ENCODE peak calls at places on chromosome 12, in ten cellular contexts. C is CD8-positive, alpha-beta T cell; X is HCT116; K is natural killer cell; G is dorsolateral prefrontal cortex; M is heart right ventricle; J is nephron progenitor cell; V is A549; F is neural progenitor cell; N is uterus. Q is an unnamed sample.

GRCh38 chr12:121069206-121069605 is 30.2 kb upstream of the OASL start:
- DNase-seq in N (no peak), G (no peak), K (no peak), C (no peak), V (no peak), M (no peak), X (no peak), J (no peak), F (no peak), Q (no peak)

GRCh38 chr12:27424631-27425230 is 21.8 kb upstream of the SMCO2 start:
- DNase-seq in J (no peak), C (no peak), N (peak), G (no peak), K (no peak), F (peak), M (peak), V (peak), X (peak), Q (no peak)

GRCh38 chr12:1517007-1517406 is 77.4 kb downstream of the FBXL14 start:
- DNase-seq in F (peak), N (no peak), J (peak), X (no peak), V (peak), G (no peak), M (no peak), C (no peak), K (no peak), Q (no peak)

GRCh38 chr12:81644503-81644902 is 114.6 kb downstream of the PPFIA2 start:
- DNase-seq in M (no peak), C (no peak), X (peak), J (peak), V (peak), G (no peak), K (no peak), N (no peak), F (peak), Q (no peak)

GRCh38 chr12:112995008-112995407 is 16.7 kb downstream of the OAS2 start:
- DNase-seq in V (no peak), N (no peak), G (no peak), J (no peak), C (no peak), F (no peak), X (no peak), M (no peak), K (no peak), Q (no peak)

GRCh38 chr12:29616664-29617409 is 119.4 kb upstream of the OVCH1 start:
- DNase-seq in V (peak), F (no peak), K (no peak), M (no peak), X (peak), C (no peak), N (no peak), G (no peak), J (no peak), Q (no peak)

GRCh38 chr12:99658950-99659349 is 11.4 kb downstream of the GARIN6 start:
- DNase-seq in M (no peak), G (no peak), X (peak), J (no peak), C (no peak), K (no peak), N (no peak), F (no peak), V (peak), Q (no peak)

GRCh38 chr12:64256166-64256800 is 34.2 kb upstream of the KICS2 start:
- DNase-seq in J (peak), M (peak), C (no peak), X (peak), K (no peak), N (no peak), G (no peak), V (peak), F (peak), Q (no peak)

GRCh38 chr12:49294804-49295086 is 202 bp upstream of the PRPH start:
- DNase-seq in F (no peak), J (no peak), K (no peak), M (no peak), G (no peak), X (no peak), V (no peak), N (no peak), C (no peak), Q (no peak)

GRCh38 chr12:89552376-89552775 is 26.5 kb upstream of the POC1B start:
- DNase-seq in C (no peak), N (no peak), F (no peak), V (no peak), M (no peak), J (no peak), G (no peak), X (no peak), K (no peak), Q (no peak)

GRCh38 chr12:87196329-87196728 is 832.9 kb downstream of the C12orf50 start:
- DNase-seq in F (no peak), G (no peak), K (no peak), J (no peak), V (no peak), X (no peak), N (no peak), M (no peak), C (no peak), Q (no peak)

GRCh38 chr12:14845350-14845750 is 2.0 kb upstream of the ART4 start:
- DNase-seq in M (peak), F (peak), C (peak), N (peak), X (peak), V (peak), G (no peak), J (peak), K (no peak), Q (no peak)

GRCh38 chr12:55675671-55676070 is 32.0 kb downstream of the ITGA7 start:
- DNase-seq in C (no peak), K (no peak), M (no peak), X (no peak), J (no peak), V (no peak), G (no peak), N (no peak), F (no peak), Q (no peak)

GRCh38 chr12:108193922-108194321 is 64.8 kb downstream of the WSCD2 start:
- DNase-seq in X (peak), K (no peak), F (peak), N (peak), V (peak), C (no peak), M (peak), J (peak), G (no peak), Q (no peak)

GRCh38 chr12:68970951-68971350 is 38.0 kb upstream of the CPM start:
- DNase-seq in J (no peak), V (no peak), X (no peak), K (no peak), M (no peak), F (no peak), C (no peak), G (no peak), N (no peak), Q (no peak)

GRCh38 chr12:66280573-66280972 is 21.7 kb upstream of the HELB start:
- DNase-seq in F (no peak), M (no peak), N (no peak), G (no peak), J (no peak), C (no peak), V (no peak), K (no peak), X (no peak), Q (no peak)

GRCh38 chr12:109440851-109441490 is 36.1 kb downstream of the KCTD10 start:
- DNase-seq in F (peak), J (no peak), N (no peak), C (no peak), X (no peak), G (no peak), K (no peak), M (no peak), V (no peak), Q (no peak)

GRCh38 chr12:131832393-131833231 is 4.4 kb downstream of the MMP17 start:
- DNase-seq in M (no peak), V (peak), K (no peak), G (peak), F (no peak), N (peak), C (no peak), X (no peak), J (no peak), Q (no peak)

GRCh38 chr12:104072099-104072498 is 7.8 kb downstream of the HCFC2 start:
- DNase-seq in K (no peak), N (no peak), M (no peak), F (no peak), J (no peak), G (no peak), X (no peak), C (no peak), V (no peak), Q (no peak)

GRCh38 chr12:124057691-124058090 is 84.7 kb downstream of the ZNF664 start:
- DNase-seq in J (no peak), M (no peak), X (no peak), C (no peak), N (no peak), G (no peak), V (no peak), K (no peak), F (no peak), Q (no peak)

GRCh38 chr12:75714462-75715322 is 203.3 kb upstream of the KRR1 start:
- DNase-seq in F (no peak), J (no peak), N (no peak), C (no peak), V (peak), X (peak), M (no peak), K (no peak), G (no peak), Q (no peak)

GRCh38 chr12:27123642-27124041 is 41.3 kb upstream of the C12orf71 start:
- DNase-seq in M (no peak), X (no peak), K (no peak), C (no peak), G (no peak), J (no peak), V (peak), F (peak), N (no peak), Q (no peak)

GRCh38 chr12:52141875-52142274 is 49.9 kb downstream of the KRT80 start:
- DNase-seq in K (no peak), V (no peak), J (no peak), N (no peak), F (no peak), X (no peak), C (no peak), M (no peak), G (no peak), Q (no peak)

GRCh38 chr12:94062796-94063635 is 85.4 kb upstream of the PLXNC1 start:
- DNase-seq in X (no peak), C (no peak), M (no peak), K (no peak), V (no peak), G (no peak), N (no peak), J (no peak), F (no peak), Q (no peak)

GRCh38 chr12:50764116-50764860 is 387 bp downstream of the ATF1 start:
- DNase-seq in F (peak), V (peak), K (peak), N (peak), X (no peak), M (no peak), C (peak), G (peak), J (peak), Q (peak)

GRCh38 chr12:100745378-100746071 is 49.1 kb upstream of the ANO4 start:
- DNase-seq in M (no peak), J (no peak), C (no peak), K (no peak), N (no peak), G (no peak), V (no peak), F (no peak), X (no peak), Q (no peak)

GRCh38 chr12:64583395-64584172 is 26.7 kb upstream of the RASSF3 start:
- DNase-seq in F (no peak), V (no peak), K (no peak), C (no peak), J (no peak), X (no peak), G (no peak), M (no peak), N (no peak), Q (no peak)

GRCh38 chr12:131323879-131324278 is 370.2 kb downstream of the ADGRD1 start:
- DNase-seq in V (no peak), G (no peak), N (no peak), K (no peak), J (no peak), C (no peak), F (no peak), X (no peak), M (no peak), Q (no peak)

GRCh38 chr12:124504273-124505000 is 63.0 kb downstream of the NCOR2 start:
- DNase-seq in J (no peak), V (no peak), N (peak), M (no peak), F (peak), C (no peak), K (no peak), G (no peak), X (no peak), Q (no peak)

GRCh38 chr12:112841240-112841639 is 49.7 kb downstream of the RPH3A start:
- DNase-seq in N (no peak), M (no peak), X (no peak), G (no peak), F (no peak), K (no peak), J (no peak), C (no peak), V (no peak), Q (no peak)

GRCh38 chr12:119020377-119021360 is 39.3 kb downstream of the SRRM4 start:
- DNase-seq in G (no peak), K (no peak), V (peak), N (no peak), X (peak), F (peak), M (peak), C (no peak), J (peak), Q (no peak)

GRCh38 chr12:22018860-22019259 is 27.2 kb upstream of the CMAS start:
- DNase-seq in G (no peak), K (no peak), J (no peak), X (no peak), V (peak), C (no peak), F (no peak), M (no peak), N (no peak), Q (no peak)

GRCh38 chr12:87812030-87812429 is 217.2 kb downstream of the C12orf50 start:
- DNase-seq in V (peak), C (no peak), N (no peak), X (no peak), K (no peak), J (no peak), M (no peak), F (no peak), G (no peak), Q (no peak)

GRCh38 chr12:3535431-3535841 is 44.4 kb downstream of the PRMT8 start:
- DNase-seq in G (no peak), K (no peak), N (no peak), V (no peak), C (no peak), J (no peak), X (no peak), F (no peak), M (no peak), Q (no peak)

GRCh38 chr12:103645202-103645601 is 58.1 kb downstream of the STAB2 start:
- DNase-seq in C (no peak), J (no peak), F (no peak), N (no peak), V (no peak), G (no peak), X (no peak), M (no peak), K (no peak), Q (no peak)

GRCh38 chr12:59689776-59690175 is 93.9 kb downstream of the SLC16A7 start:
- DNase-seq in K (no peak), V (no peak), F (no peak), C (no peak), N (no peak), J (no peak), G (no peak), X (no peak), M (no peak), Q (no peak)

GRCh38 chr12:127143020-127143419 is 1124.0 kb upstream of the TMEM132C start:
- DNase-seq in C (no peak), F (peak), N (no peak), M (no peak), K (no peak), V (no peak), J (no peak), X (no peak), G (no peak), Q (no peak)

DNA sequence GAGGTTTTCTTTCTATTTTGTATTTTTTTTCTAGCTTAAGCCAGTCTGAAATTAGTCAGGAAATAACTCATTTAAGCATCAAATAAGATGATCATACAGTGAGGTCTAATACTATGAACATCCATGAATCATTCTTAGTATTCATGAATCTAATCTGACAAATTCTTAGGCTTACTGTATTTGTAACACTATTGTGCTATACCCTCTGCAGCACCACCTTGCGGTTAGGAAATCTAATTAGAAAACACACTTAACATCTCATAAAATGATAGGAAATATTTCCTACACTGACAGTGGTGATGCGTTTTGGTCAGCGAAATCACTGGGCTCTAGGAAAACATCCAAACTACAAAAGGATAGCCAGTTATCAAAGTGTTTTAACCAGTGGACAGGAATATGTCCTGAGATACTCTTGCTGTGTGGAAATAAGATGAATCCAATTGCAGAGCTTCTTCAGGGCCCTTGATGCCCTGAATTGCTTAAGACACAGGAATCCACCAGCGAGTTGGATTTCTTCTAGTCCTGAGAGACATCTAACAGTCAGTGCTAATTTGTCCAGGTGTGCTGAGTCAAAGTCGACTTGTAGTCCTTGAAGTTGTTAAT is 109.3 kb upstream of the MYF6 start:
- DNase-seq in M (no peak), K (no peak), J (peak), V (peak), F (peak), G (no peak), C (no peak), N (no peak), X (peak), Q (no peak)
- TF ChIP-seq CTCF in M (no peak), K (no peak), J (peak), V (peak), F (peak), G (no peak), C (no peak), N (peak), X (peak), Q (peak)

GRCh38 chr12:96366255-96366654 is 34.0 kb downstream of the CDK17 start:
- DNase-seq in G (no peak), V (no peak), J (no peak), N (no peak), K (no peak), F (no peak), C (no peak), X (no peak), M (no peak), Q (no peak)
- TF ChIP-seq CTCF in G (no peak), V (no peak), J (no peak), N (no peak), K (no peak), F (no peak), C (no peak), X (no peak), M (no peak), Q (no peak)

DNA sequence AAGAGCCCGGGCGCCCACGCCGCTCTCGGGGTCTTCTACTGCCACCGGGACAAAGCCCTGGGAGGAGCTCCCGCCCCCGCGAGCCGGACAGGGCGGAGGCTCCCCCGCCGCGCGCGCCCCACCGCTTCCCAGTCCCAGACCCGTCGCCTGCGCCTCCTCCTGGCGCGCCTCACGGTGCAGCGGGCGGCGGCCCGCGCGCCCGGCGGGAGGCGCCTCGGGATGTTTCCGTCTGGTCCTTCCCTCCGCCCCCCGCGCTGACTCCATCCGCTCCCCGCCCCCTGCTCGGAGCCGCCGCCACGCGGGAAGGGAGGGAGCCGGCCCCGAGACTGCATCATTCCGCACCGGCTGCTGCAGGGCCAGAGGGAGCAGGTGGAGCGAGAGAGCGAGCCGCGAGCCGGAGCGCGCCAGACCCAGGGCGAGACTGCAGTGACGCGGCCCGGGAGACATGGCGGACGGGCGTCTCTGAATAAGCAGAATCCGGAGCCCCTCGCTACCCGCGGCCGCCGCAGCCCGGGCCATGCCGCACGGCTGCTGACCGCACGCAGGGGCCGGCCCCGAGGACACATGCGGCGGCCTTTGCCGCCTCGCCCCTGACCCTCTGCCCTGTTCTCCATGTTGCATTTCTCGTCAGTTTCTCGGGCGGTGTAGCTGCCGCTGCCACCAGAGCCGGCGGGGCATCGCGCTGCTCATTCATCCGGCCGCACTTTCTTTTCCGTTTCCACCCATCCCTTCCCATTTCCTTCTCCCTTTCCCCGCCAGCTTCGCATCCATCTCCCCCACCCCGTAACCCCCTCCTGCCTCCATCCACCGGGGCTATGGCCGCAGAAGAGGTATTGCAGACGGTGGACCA is at the start of gene BICD1:
- DNase-seq in M (peak), X (peak), N (peak), F (peak), C (peak), J (peak), K (peak), V (peak), G (peak), Q (peak)
- TF ChIP-seq CTCF in M (no peak), X (peak), N (peak), F (peak), C (peak), J (no peak), K (no peak), V (peak), G (peak), Q (peak)

GRCh38 chr12:105773501-105773900 is 365.3 kb downstream of the NUAK1 start:
- DNase-seq in M (no peak), V (no peak), C (no peak), F (no peak), J (no peak), X (no peak), N (peak), K (no peak), G (no peak), Q (no peak)
- TF ChIP-seq CTCF in M (no peak), V (no peak), C (no peak), F (no peak), J (no peak), X (no peak), N (no peak), K (no peak), G (no peak), Q (no peak)

GRCh38 chr12:12319501-12320322 is 30.3 kb downstream of the MANSC1 start:
- DNase-seq in M (no peak), F (no peak), V (no peak), J (peak), N (peak), G (no peak), X (no peak), C (no peak), K (no peak), Q (no peak)
- TF ChIP-seq CTCF in M (no peak), F (no peak), V (no peak), J (no peak), N (no peak), G (no peak), X (no peak), C (no peak), K (no peak), Q (no peak)

GRCh38 chr12:56678852-56679251 is 9.2 kb downstream of the PTGES3 start:
- DNase-seq in F (no peak), V (no peak), X (no peak), K (no peak), N (no peak), J (no peak), M (no peak), G (no peak), C (no peak), Q (no peak)
- TF ChIP-seq CTCF in F (no peak), V (no peak), X (no peak), K (no peak), N (no peak), J (no peak), M (no peak), G (no peak), C (no peak), Q (no peak)

DNA sequence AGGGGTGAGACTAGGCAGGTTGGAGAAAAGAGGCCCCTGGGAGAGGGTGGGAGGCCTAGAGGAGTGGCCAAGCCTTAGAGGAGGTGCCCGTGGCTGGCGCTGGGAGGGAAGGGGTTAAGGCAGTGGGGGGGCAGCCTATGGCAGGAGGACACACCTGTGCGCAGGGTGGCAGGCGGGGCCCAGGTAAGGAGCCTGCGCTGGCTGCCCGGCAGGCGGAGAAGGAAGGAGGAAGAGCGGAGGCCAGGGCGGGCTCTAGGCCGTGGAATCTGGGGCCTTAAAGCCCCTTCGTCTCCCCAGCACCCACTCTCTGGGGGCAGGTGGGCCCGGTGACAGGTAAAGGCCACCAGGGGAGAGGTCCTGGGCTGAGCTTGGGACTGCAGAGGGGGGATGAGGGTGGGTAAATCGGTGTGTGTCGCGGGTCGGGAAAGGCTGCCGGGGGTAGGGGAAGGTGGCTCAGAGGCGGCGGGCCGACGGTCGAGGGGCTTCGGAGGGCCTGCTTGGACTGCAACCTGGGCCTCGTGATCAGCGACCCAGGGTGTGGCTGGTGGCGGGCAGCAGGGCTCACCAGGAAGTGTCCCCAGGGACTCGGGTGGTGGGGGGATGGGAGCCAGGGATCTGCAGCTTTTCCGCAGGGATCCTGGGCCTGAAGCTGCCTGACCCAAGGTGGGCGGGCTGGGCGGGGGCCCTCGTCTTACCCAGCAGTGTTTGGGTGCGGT is 7.3 kb downstream of the PHB2 start:
- DNase-seq in X (peak), C (no peak), K (no peak), G (peak), V (no peak), J (no peak), N (no peak), F (no peak), M (no peak), Q (no peak)
- TF ChIP-seq CTCF in X (no peak), C (no peak), K (no peak), G (no peak), V (no peak), J (no peak), N (no peak), F (no peak), M (no peak), Q (no peak)